ENCODE peak calls at places on chromosomes 4 and X, in seven cellular contexts. One of them, this sample, is unnamed.
A peak's percentile ranks its signal among the peaks of the same experiment; 100 is the strongest.

GRCh38 chr4:20313237-20314030 is 61.7 kb downstream of the SLIT2 start:
- DNase-seq in HCT116: peak; percentile 24
- DNase-seq in stomach: no peak
- DNase-seq in colonic mucosa: peak; percentile 18
- DNase-seq in spleen: no peak
- DNase-seq in CD8-positive, alpha-beta memory T cell: no peak
- DNase-seq in upper lobe of right lung: no peak
- DNase-seq in this sample: no peak

GRCh38 chr4:176587920-176588319 is 204.8 kb downstream of the VEGFC start:
- DNase-seq in spleen: no peak
- DNase-seq in colonic mucosa: no peak
- DNase-seq in CD8-positive, alpha-beta memory T cell: no peak
- DNase-seq in stomach: no peak
- DNase-seq in HCT116: no peak
- DNase-seq in upper lobe of right lung: no peak
- DNase-seq in this sample: no peak

GRCh38 chr4:188463909-188464308 is 324.7 kb downstream of the TRIML1 start:
- DNase-seq in colonic mucosa: no peak
- DNase-seq in HCT116: no peak
- DNase-seq in upper lobe of right lung: no peak
- DNase-seq in CD8-positive, alpha-beta memory T cell: no peak
- DNase-seq in stomach: no peak
- DNase-seq in spleen: no peak
- DNase-seq in this sample: no peak

GRCh38 chr4:126890383-126890782 is 742.4 kb upstream of the INTU start:
- DNase-seq in stomach: no peak
- DNase-seq in CD8-positive, alpha-beta memory T cell: no peak
- DNase-seq in colonic mucosa: no peak
- DNase-seq in upper lobe of right lung: no peak
- DNase-seq in HCT116: no peak
- DNase-seq in spleen: no peak
- DNase-seq in this sample: no peak

GRCh38 chr4:122921971-122922876 is at the start of gene NUDT6:
- DNase-seq in HCT116: no peak
- DNase-seq in CD8-positive, alpha-beta memory T cell: peak; percentile 13
- DNase-seq in stomach: peak; percentile 57
- DNase-seq in upper lobe of right lung: peak; percentile 82
- DNase-seq in spleen: peak; percentile 89
- DNase-seq in colonic mucosa: peak; percentile 78
- DNase-seq in this sample: no peak

GRCh38 chr4:66927937-66928336 is 617.4 kb downstream of the CENPC start:
- DNase-seq in spleen: no peak
- DNase-seq in upper lobe of right lung: no peak
- DNase-seq in HCT116: no peak
- DNase-seq in stomach: no peak
- DNase-seq in colonic mucosa: no peak
- DNase-seq in CD8-positive, alpha-beta memory T cell: no peak
- DNase-seq in this sample: no peak

GRCh38 chr4:7754565-7755262 is 184.9 kb downstream of the AFAP1 start:
- DNase-seq in CD8-positive, alpha-beta memory T cell: no peak
- DNase-seq in colonic mucosa: no peak
- DNase-seq in spleen: peak; percentile 71
- DNase-seq in stomach: no peak
- DNase-seq in upper lobe of right lung: no peak
- DNase-seq in HCT116: no peak
- DNase-seq in this sample: no peak

GRCh38 chr4:155489261-155489660 is 112.5 kb upstream of the MAP9 start:
- DNase-seq in colonic mucosa: no peak
- DNase-seq in HCT116: no peak
- DNase-seq in CD8-positive, alpha-beta memory T cell: no peak
- DNase-seq in upper lobe of right lung: no peak
- DNase-seq in spleen: no peak
- DNase-seq in stomach: no peak
- DNase-seq in this sample: no peak

GRCh38 chr4:184265566-184266351 is 48.1 kb upstream of the ENPP6 start:
- DNase-seq in stomach: no peak
- DNase-seq in spleen: no peak
- DNase-seq in colonic mucosa: no peak
- DNase-seq in upper lobe of right lung: no peak
- DNase-seq in CD8-positive, alpha-beta memory T cell: no peak
- DNase-seq in HCT116: peak; percentile 7
- DNase-seq in this sample: peak; percentile 66

GRCh38 chr4:88177981-88178632 is 19.7 kb upstream of the ABCG2 start:
- DNase-seq in colonic mucosa: no peak
- DNase-seq in CD8-positive, alpha-beta memory T cell: no peak
- DNase-seq in spleen: no peak
- DNase-seq in HCT116: peak; percentile 34
- DNase-seq in stomach: no peak
- DNase-seq in upper lobe of right lung: no peak
- DNase-seq in this sample: no peak

GRCh38 chrX:154526901-154527675 is 11.1 kb upstream of the FAM3A start:
- DNase-seq in colonic mucosa: peak; percentile 87
- DNase-seq in spleen: peak; percentile 89
- DNase-seq in HCT116: peak; percentile 27
- DNase-seq in CD8-positive, alpha-beta memory T cell: no peak
- DNase-seq in stomach: peak; percentile 76
- DNase-seq in upper lobe of right lung: peak; percentile 86
- DNase-seq in this sample: no peak

GRCh38 chrX:104013606-104014005 is at the start of gene H2BW1:
- DNase-seq in colonic mucosa: no peak
- DNase-seq in HCT116: no peak
- DNase-seq in CD8-positive, alpha-beta memory T cell: no peak
- DNase-seq in upper lobe of right lung: no peak
- DNase-seq in spleen: no peak
- DNase-seq in stomach: no peak
- DNase-seq in this sample: no peak

GRCh38 chr4:147683172-147683571 is 791 bp downstream of the PRMT9 start:
- DNase-seq in colonic mucosa: peak; percentile 36
- DNase-seq in stomach: no peak
- DNase-seq in HCT116: no peak
- DNase-seq in spleen: no peak
- DNase-seq in CD8-positive, alpha-beta memory T cell: no peak
- DNase-seq in upper lobe of right lung: no peak
- DNase-seq in this sample: no peak

GRCh38 chr4:6225469-6225868 is 25.1 kb upstream of the JAKMIP1 start:
- DNase-seq in colonic mucosa: no peak
- DNase-seq in stomach: peak; percentile 24
- DNase-seq in upper lobe of right lung: peak; percentile 46
- DNase-seq in CD8-positive, alpha-beta memory T cell: no peak
- DNase-seq in HCT116: no peak
- DNase-seq in spleen: no peak
- DNase-seq in this sample: no peak

GRCh38 chr4:107740950-107741701 is 21.1 kb upstream of the PAPSS1 start:
- DNase-seq in spleen: no peak
- DNase-seq in upper lobe of right lung: no peak
- DNase-seq in colonic mucosa: no peak
- DNase-seq in CD8-positive, alpha-beta memory T cell: no peak
- DNase-seq in HCT116: no peak
- DNase-seq in stomach: no peak
- DNase-seq in this sample: no peak

GRCh38 chr4:184459413-184459812 is 14.9 kb downstream of the IRF2 start:
- DNase-seq in HCT116: no peak
- DNase-seq in CD8-positive, alpha-beta memory T cell: no peak
- DNase-seq in stomach: no peak
- DNase-seq in spleen: no peak
- DNase-seq in colonic mucosa: no peak
- DNase-seq in upper lobe of right lung: no peak
- DNase-seq in this sample: no peak

GRCh38 chrX:140157611-140158010 is 192.3 kb upstream of the CXorf66 start:
- DNase-seq in upper lobe of right lung: no peak
- DNase-seq in HCT116: no peak
- DNase-seq in spleen: no peak
- DNase-seq in stomach: no peak
- DNase-seq in CD8-positive, alpha-beta memory T cell: no peak
- DNase-seq in colonic mucosa: no peak
- DNase-seq in this sample: no peak

GRCh38 chrX:47235691-47236103 is 2.9 kb downstream of the USP11 start:
- DNase-seq in upper lobe of right lung: no peak
- DNase-seq in CD8-positive, alpha-beta memory T cell: no peak
- DNase-seq in HCT116: no peak
- DNase-seq in stomach: no peak
- DNase-seq in spleen: no peak
- DNase-seq in colonic mucosa: no peak
- DNase-seq in this sample: no peak

GRCh38 chr4:109816082-109816442 is 500 bp downstream of the GAR1 start:
- DNase-seq in CD8-positive, alpha-beta memory T cell: peak; percentile 30
- DNase-seq in upper lobe of right lung: peak; percentile 68
- DNase-seq in HCT116: no peak
- DNase-seq in colonic mucosa: peak; percentile 29
- DNase-seq in stomach: peak; percentile 26
- DNase-seq in spleen: peak; percentile 86
- DNase-seq in this sample: no peak

GRCh38 chr4:81032174-81032551 is 1.7 kb downstream of the BMP3 start:
- DNase-seq in HCT116: no peak
- DNase-seq in colonic mucosa: no peak
- DNase-seq in upper lobe of right lung: no peak
- DNase-seq in spleen: no peak
- DNase-seq in CD8-positive, alpha-beta memory T cell: no peak
- DNase-seq in stomach: no peak
- DNase-seq in this sample: no peak

GRCh38 chr4:110970642-110971041 is 347.8 kb upstream of the PITX2 start:
- DNase-seq in upper lobe of right lung: no peak
- DNase-seq in colonic mucosa: peak; percentile 70
- DNase-seq in HCT116: peak; percentile 65
- DNase-seq in spleen: no peak
- DNase-seq in CD8-positive, alpha-beta memory T cell: no peak
- DNase-seq in stomach: peak; percentile 26
- DNase-seq in this sample: no peak

GRCh38 chr4:2250764-2251072 is 8.8 kb upstream of the HAUS3 start:
- DNase-seq in spleen: peak; percentile 71
- DNase-seq in CD8-positive, alpha-beta memory T cell: no peak
- DNase-seq in colonic mucosa: no peak
- DNase-seq in upper lobe of right lung: no peak
- DNase-seq in stomach: no peak
- DNase-seq in HCT116: no peak
- DNase-seq in this sample: no peak

GRCh38 chr4:2250003-2250763 is 8.3 kb upstream of the HAUS3 start:
- DNase-seq in upper lobe of right lung: peak; percentile 37
- DNase-seq in colonic mucosa: no peak
- DNase-seq in spleen: no peak
- DNase-seq in stomach: peak; percentile 23
- DNase-seq in CD8-positive, alpha-beta memory T cell: no peak
- DNase-seq in HCT116: no peak
- DNase-seq in this sample: no peak

GRCh38 chr4:2248821-2249261 is 6.9 kb upstream of the HAUS3 start:
- DNase-seq in CD8-positive, alpha-beta memory T cell: no peak
- DNase-seq in upper lobe of right lung: no peak
- DNase-seq in HCT116: no peak
- DNase-seq in spleen: peak; percentile 82
- DNase-seq in stomach: no peak
- DNase-seq in colonic mucosa: no peak
- DNase-seq in this sample: no peak

GRCh38 chr4:2248044-2248780 is 6.3 kb upstream of the HAUS3 start:
- DNase-seq in stomach: peak; percentile 17
- DNase-seq in upper lobe of right lung: no peak
- DNase-seq in CD8-positive, alpha-beta memory T cell: no peak
- DNase-seq in spleen: peak; percentile 72
- DNase-seq in HCT116: no peak
- DNase-seq in colonic mucosa: no peak
- DNase-seq in this sample: no peak

GRCh38 chr4:2249526-2249991 is 7.6 kb upstream of the HAUS3 start:
- DNase-seq in stomach: no peak
- DNase-seq in upper lobe of right lung: peak; percentile 55
- DNase-seq in CD8-positive, alpha-beta memory T cell: no peak
- DNase-seq in HCT116: no peak
- DNase-seq in colonic mucosa: no peak
- DNase-seq in spleen: peak; percentile 72
- DNase-seq in this sample: no peak
- H3K36me3 ChIP-seq in stomach: peaks cover 75% of the 10 kb centered on the region
- H3K36me3 ChIP-seq in upper lobe of right lung: peaks cover 66% of the 10 kb centered on the region
- H3K36me3 ChIP-seq in CD8-positive, alpha-beta memory T cell: peaks cover 3% of the 10 kb centered on the region
- H3K36me3 ChIP-seq in HCT116: no peaks in the 10 kb centered on the region
- H3K36me3 ChIP-seq in colonic mucosa: peaks cover 16% of the 10 kb centered on the region
- H3K36me3 ChIP-seq in spleen: peaks cover 50% of the 10 kb centered on the region
- H3K36me3 ChIP-seq in this sample: no peaks in the 10 kb centered on the region

GRCh38 chrX:68492583-68492982 is 6.3 kb upstream of the YIPF6 start:
- DNase-seq in HCT116: no peak
- DNase-seq in spleen: no peak
- DNase-seq in CD8-positive, alpha-beta memory T cell: no peak
- DNase-seq in stomach: no peak
- DNase-seq in colonic mucosa: no peak
- DNase-seq in upper lobe of right lung: no peak
- DNase-seq in this sample: no peak
- H3K4me3 ChIP-seq in HCT116: no peak overlapping the region
- H3K4me3 ChIP-seq in spleen: no peak overlapping the region
- H3K4me3 ChIP-seq in CD8-positive, alpha-beta memory T cell: no peak overlapping the region
- H3K4me3 ChIP-seq in stomach: no peak overlapping the region
- H3K4me3 ChIP-seq in colonic mucosa: no peak overlapping the region
- H3K4me3 ChIP-seq in upper lobe of right lung: no peak overlapping the region
- H3K4me3 ChIP-seq in this sample: no peak overlapping the region

GRCh38 chr4:124192544-124192943 is 520.0 kb downstream of the ANKRD50 start:
- DNase-seq in CD8-positive, alpha-beta memory T cell: no peak
- DNase-seq in colonic mucosa: no peak
- DNase-seq in upper lobe of right lung: no peak
- DNase-seq in HCT116: no peak
- DNase-seq in stomach: no peak
- DNase-seq in spleen: no peak
- DNase-seq in this sample: no peak

GRCh38 chr4:124188601-124189000 is 523.9 kb downstream of the ANKRD50 start:
- DNase-seq in stomach: no peak
- DNase-seq in spleen: no peak
- DNase-seq in upper lobe of right lung: no peak
- DNase-seq in HCT116: no peak
- DNase-seq in CD8-positive, alpha-beta memory T cell: no peak
- DNase-seq in colonic mucosa: no peak
- DNase-seq in this sample: no peak

GRCh38 chr4:124191329-124191728 is 521.2 kb downstream of the ANKRD50 start:
- DNase-seq in upper lobe of right lung: no peak
- DNase-seq in spleen: no peak
- DNase-seq in colonic mucosa: no peak
- DNase-seq in stomach: no peak
- DNase-seq in CD8-positive, alpha-beta memory T cell: no peak
- DNase-seq in HCT116: no peak
- DNase-seq in this sample: no peak

GRCh38 chr4:124184767-124185166 is 527.8 kb downstream of the ANKRD50 start:
- DNase-seq in stomach: no peak
- DNase-seq in upper lobe of right lung: no peak
- DNase-seq in HCT116: no peak
- DNase-seq in spleen: no peak
- DNase-seq in colonic mucosa: no peak
- DNase-seq in CD8-positive, alpha-beta memory T cell: no peak
- DNase-seq in this sample: no peak

GRCh38 chr4:124189545-124189944 is 523.0 kb downstream of the ANKRD50 start:
- DNase-seq in CD8-positive, alpha-beta memory T cell: no peak
- DNase-seq in upper lobe of right lung: no peak
- DNase-seq in colonic mucosa: no peak
- DNase-seq in spleen: no peak
- DNase-seq in HCT116: no peak
- DNase-seq in stomach: no peak
- DNase-seq in this sample: no peak
- H3K36me3 ChIP-seq in CD8-positive, alpha-beta memory T cell: no peaks in the 10 kb centered on the region
- H3K36me3 ChIP-seq in upper lobe of right lung: no peaks in the 10 kb centered on the region
- H3K36me3 ChIP-seq in colonic mucosa: no peaks in the 10 kb centered on the region
- H3K36me3 ChIP-seq in spleen: no peaks in the 10 kb centered on the region
- H3K36me3 ChIP-seq in HCT116: no peaks in the 10 kb centered on the region
- H3K36me3 ChIP-seq in stomach: no peaks in the 10 kb centered on the region
- H3K36me3 ChIP-seq in this sample: no peaks in the 10 kb centered on the region

DNA sequence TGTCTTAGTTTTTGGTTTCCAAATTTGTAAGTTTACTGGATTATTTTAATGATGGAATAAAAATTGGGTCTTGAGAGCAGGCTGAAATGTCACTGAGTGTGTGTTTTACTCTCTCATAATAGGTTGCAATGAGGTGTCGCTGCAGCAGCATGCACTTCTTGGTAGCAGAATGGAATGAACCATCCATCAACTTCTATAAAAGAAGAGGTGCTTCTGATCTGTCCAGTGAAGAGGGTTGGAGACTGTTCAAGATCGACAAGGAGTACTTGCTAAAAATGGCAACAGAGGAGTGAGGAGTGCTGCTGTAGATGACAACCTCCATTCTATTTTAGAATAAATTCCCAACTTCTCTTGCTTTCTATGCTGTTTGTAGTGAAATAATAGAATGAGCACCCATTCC is 2.6 kb downstream of the SAT1 start:
- DNase-seq in colonic mucosa: no peak
- DNase-seq in upper lobe of right lung: no peak
- DNase-seq in HCT116: no peak
- DNase-seq in stomach: no peak
- DNase-seq in spleen: no peak
- DNase-seq in CD8-positive, alpha-beta memory T cell: no peak
- DNase-seq in this sample: no peak
- H3K4me3 ChIP-seq in colonic mucosa: peak overlapping the region; percentile 42
- H3K4me3 ChIP-seq in upper lobe of right lung: peak overlapping the region; percentile 67
- H3K4me3 ChIP-seq in HCT116: no peak overlapping the region
- H3K4me3 ChIP-seq in stomach: peak overlapping the region; percentile 53
- H3K4me3 ChIP-seq in spleen: peak overlapping the region; percentile 51
- H3K4me3 ChIP-seq in CD8-positive, alpha-beta memory T cell: no peak overlapping the region
- H3K4me3 ChIP-seq in this sample: peak overlapping the region; percentile 62

This sample was measured in Panc1.